ENCODE peak calls at places on chromosomes 4 and X, in five cellular contexts. M is neuronal stem cell, O is fibroblast of lung, Y is neural progenitor cell, N is IMR-90. I is an unnamed sample.

GRCh38 chr4:14180983-14181601 is 553.6 kb upstream of the BOD1L1 start:
- DNase-seq in M (no peak), O (peak; percentile 27), Y (no peak), N (peak; percentile 14), I (no peak)

GRCh38 chrX:46683023-46683422 is 75.9 kb downstream of the SLC9A7 start:
- DNase-seq in M (no peak), O (peak; percentile 35), Y (no peak), N (peak; percentile 22), I (peak; percentile 39)

GRCh38 chr4:151865327-151865726 is 104.5 kb upstream of the GATB start:
- DNase-seq in M (no peak), O (no peak), Y (no peak), N (no peak), I (no peak)

GRCh38 chrX:13164611-13165010 is 120.2 kb upstream of the FAM9C start:
- DNase-seq in M (no peak), O (no peak), Y (peak; percentile 64), N (no peak), I (peak; percentile 67)

GRCh38 chrX:47628980-47629379 is 750 bp downstream of the CFP start:
- DNase-seq in M (no peak), O (no peak), Y (no peak), N (no peak), I (peak; percentile 80)

GRCh38 chrX:9867753-9868152 is 81.5 kb downstream of the SHROOM2 start:
- DNase-seq in M (no peak), O (peak; percentile 73), Y (no peak), N (peak; percentile 62), I (no peak)

GRCh38 chr4:97139796-97140195 is 1003.5 kb downstream of the STPG2 start:
- DNase-seq in M (no peak), O (no peak), Y (no peak), N (no peak), I (peak; percentile 84)

GRCh38 chr4:37661643-37662221 is 24.4 kb downstream of the RELL1 start:
- DNase-seq in M (no peak), O (peak; percentile 79), Y (no peak), N (peak; percentile 61), I (no peak)

GRCh38 chr4:109990307-109991257 is 77.9 kb downstream of the EGF start:
- DNase-seq in M (no peak), O (no peak), Y (no peak), N (no peak), I (no peak)
- H3K4me2 ChIP-seq in M (no peak overlapping the region), O (no peak overlapping the region), Y (no peak overlapping the region), N (no peak overlapping the region), I (no peak overlapping the region)

DNA sequence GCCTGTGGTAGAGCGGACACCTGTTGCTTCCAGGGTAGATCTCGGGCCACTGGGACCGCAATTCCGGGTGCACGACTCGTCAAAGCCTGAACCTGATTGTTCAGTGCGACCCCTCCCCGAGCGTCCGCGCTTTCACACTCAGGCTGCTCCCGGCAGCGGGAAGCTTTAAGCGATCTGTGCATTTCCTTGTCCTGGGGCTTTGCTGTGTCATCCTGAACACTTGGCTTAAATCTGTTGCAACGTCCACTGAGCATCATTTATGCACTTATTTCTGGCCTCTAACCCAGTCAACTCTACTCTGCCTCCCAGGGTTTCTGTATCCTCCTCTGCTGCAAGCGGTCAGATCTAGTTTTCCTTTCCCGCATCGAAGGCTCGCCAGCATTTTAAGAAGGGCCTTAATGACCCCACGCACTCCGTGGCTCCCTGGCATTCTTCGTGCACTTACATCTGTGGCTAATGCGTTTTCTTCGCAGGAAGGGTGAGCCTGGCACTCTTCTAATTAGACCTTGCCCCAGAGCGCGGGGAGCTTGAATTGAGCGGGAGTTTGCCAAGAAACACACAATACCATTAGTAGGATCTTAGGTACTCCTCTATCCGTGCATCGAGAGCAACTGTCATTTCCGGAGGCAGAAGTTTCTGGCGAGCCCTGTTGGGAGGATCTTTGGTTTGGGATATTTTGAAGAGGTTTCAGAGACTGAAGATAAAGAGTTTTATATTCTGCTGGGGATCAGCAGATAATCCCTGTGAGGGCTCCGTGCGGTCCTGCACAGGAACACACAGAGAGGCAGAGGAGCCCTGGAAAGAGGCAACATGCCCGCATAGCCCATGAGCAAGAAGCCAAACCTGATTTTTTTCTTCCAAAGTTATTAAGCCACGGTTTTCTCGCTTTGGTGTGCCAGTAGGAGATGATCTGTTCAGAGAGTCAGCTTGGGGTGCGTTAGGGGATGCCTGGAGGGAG is 654 bp upstream of the DDIT4L start:
- DNase-seq in M (peak; percentile 36), O (peak; percentile 30), Y (peak; percentile 59), N (peak; percentile 37), I (peak; percentile 51)
- H3K4me2 ChIP-seq in M (peak overlapping the region; percentile 90), O (peak overlapping the region; percentile 64), Y (peak overlapping the region; percentile 96), N (peak overlapping the region; percentile 86), I (peak overlapping the region; percentile 96)

GRCh38 chrX:34879876-34880275 is 62.7 kb upstream of the FAM47B start:
- DNase-seq in M (no peak), O (no peak), Y (no peak), N (no peak), I (no peak)

GRCh38 chrX:34879361-34879760 is 63.2 kb upstream of the FAM47B start:
- DNase-seq in M (no peak), O (peak; percentile 40), Y (no peak), N (peak; percentile 11), I (no peak)

GRCh38 chrX:34877451-34877850 is 65.1 kb upstream of the FAM47B start:
- DNase-seq in M (no peak), O (peak; percentile 66), Y (no peak), N (peak; percentile 59), I (no peak)

GRCh38 chrX:34881671-34882070 is 60.9 kb upstream of the FAM47B start:
- DNase-seq in M (no peak), O (no peak), Y (no peak), N (no peak), I (no peak)

DNA sequence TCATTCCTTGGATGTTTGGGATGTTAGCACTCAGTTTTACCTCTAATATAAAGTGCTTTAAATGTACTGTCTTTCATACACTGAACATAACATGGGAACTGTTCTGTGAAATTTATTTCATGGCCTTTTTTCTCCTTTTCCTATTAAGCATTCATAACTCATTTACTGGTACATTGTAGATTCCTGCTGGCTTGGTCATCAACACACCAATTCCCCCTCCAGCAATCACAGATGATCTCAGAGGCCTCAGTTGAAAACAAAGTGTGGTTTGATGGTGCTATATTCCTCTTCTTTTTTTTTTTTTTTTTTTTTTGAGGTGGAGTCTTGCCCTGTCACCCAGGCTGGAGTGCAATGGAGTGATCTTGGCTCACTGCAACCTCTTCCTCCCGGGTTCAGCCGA is 61.9 kb upstream of the FAM47B start:
- DNase-seq in M (no peak), O (peak; percentile 83), Y (no peak), N (peak; percentile 74), I (no peak)
- H3K4me2 ChIP-seq in M (no peak overlapping the region), O (no peak overlapping the region), Y (no peak overlapping the region), N (no peak overlapping the region), I (no peak overlapping the region)

GRCh38 chr4:145819246-145820181 is 119.1 kb downstream of the ZNF827 start:
- DNase-seq in M (no peak), O (no peak), Y (no peak), N (no peak), I (no peak)
- H3K4me2 ChIP-seq in M (no peak overlapping the region), O (no peak overlapping the region), Y (no peak overlapping the region), N (peak overlapping the region; percentile 17), I (no peak overlapping the region)

DNA sequence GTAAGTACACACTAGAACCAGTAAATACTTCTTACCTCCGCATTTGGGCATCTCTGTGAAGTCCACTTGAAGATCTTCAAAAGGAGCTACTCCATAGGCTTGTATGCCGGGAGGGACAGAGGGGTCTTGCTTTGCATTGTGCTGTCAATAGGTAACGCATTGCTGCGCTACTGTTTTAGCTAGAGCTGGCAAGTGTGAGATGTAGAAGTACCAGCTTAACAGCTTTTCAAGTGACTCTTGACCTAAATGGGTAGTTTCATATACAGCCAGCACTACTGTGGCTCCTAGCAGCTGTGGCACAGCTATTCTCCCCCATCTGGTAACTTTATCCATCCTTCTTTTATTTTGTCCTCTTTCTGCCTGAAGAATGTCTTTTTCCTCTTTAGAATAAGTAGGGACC is 205.3 kb upstream of the KLF8 start:
- DNase-seq in M (no peak), O (no peak), Y (no peak), N (no peak), I (no peak)
- H3K4me2 ChIP-seq in M (no peak overlapping the region), O (no peak overlapping the region), Y (no peak overlapping the region), N (no peak overlapping the region), I (no peak overlapping the region)